ENCODE peak calls at places on chromosomes 7 and 10, in four cellular contexts. One of them, this sample, is unnamed.
A peak's percentile ranks its signal among the peaks of the same experiment; 100 is the strongest.

GRCh38 chr10:5589071-5589962 is 64.6 kb downstream of the CALML3 start:
- DNase-seq in AG04450: no peak
- DNase-seq in cardiac fibroblast: no peak
- DNase-seq in A549: no peak
- DNase-seq in this sample: no peak

GRCh38 chr10:101812606-101813005 is 5.6 kb downstream of the OGA start:
- DNase-seq in AG04450: no peak
- DNase-seq in cardiac fibroblast: no peak
- DNase-seq in A549: no peak
- DNase-seq in this sample: no peak

GRCh38 chr7:112411186-112411795 is 39.0 kb upstream of the IFRD1 start:
- DNase-seq in AG04450: no peak
- DNase-seq in cardiac fibroblast: peak; percentile 66
- DNase-seq in A549: peak; percentile 51
- DNase-seq in this sample: no peak

GRCh38 chr7:70380315-70381027 is 751.5 kb upstream of the GALNT17 start:
- DNase-seq in AG04450: no peak
- DNase-seq in cardiac fibroblast: no peak
- DNase-seq in A549: no peak
- DNase-seq in this sample: no peak

GRCh38 chr7:81871606-81872265 is 101.9 kb upstream of the HGF start:
- DNase-seq in AG04450: no peak
- DNase-seq in cardiac fibroblast: no peak
- DNase-seq in A549: no peak
- DNase-seq in this sample: no peak

GRCh38 chr10:102455893-102456471 is 4.6 kb upstream of the C10orf95 start:
- DNase-seq in AG04450: peak; percentile 59
- DNase-seq in cardiac fibroblast: peak; percentile 89
- DNase-seq in A549: peak; percentile 63
- DNase-seq in this sample: no peak

GRCh38 chr10:27197980-27198645 is 42.5 kb downstream of the ACBD5 start:
- DNase-seq in AG04450: no peak
- DNase-seq in cardiac fibroblast: no peak
- DNase-seq in A549: no peak
- DNase-seq in this sample: no peak

GRCh38 chr10:58773351-58773750 is 260.7 kb downstream of the BICC1 start:
- DNase-seq in AG04450: no peak
- DNase-seq in cardiac fibroblast: no peak
- DNase-seq in A549: no peak
- DNase-seq in this sample: no peak

GRCh38 chr7:87058739-87059524 is 522 bp downstream of the ELAPOR2 start:
- DNase-seq in AG04450: no peak
- DNase-seq in cardiac fibroblast: no peak
- DNase-seq in A549: no peak
- DNase-seq in this sample: no peak

GRCh38 chr7:88377421-88377820 is 70.7 kb upstream of the STEAP4 start:
- DNase-seq in AG04450: no peak
- DNase-seq in cardiac fibroblast: no peak
- DNase-seq in A549: no peak
- DNase-seq in this sample: peak; percentile 76

GRCh38 chr7:155363852-155364600 is 66.3 kb downstream of the INSIG1 start:
- DNase-seq in AG04450: no peak
- DNase-seq in cardiac fibroblast: no peak
- DNase-seq in A549: no peak
- DNase-seq in this sample: no peak

GRCh38 chr10:44948713-44949112 is 10.9 kb upstream of the RASSF4 start:
- DNase-seq in AG04450: no peak
- DNase-seq in cardiac fibroblast: no peak
- DNase-seq in A549: no peak
- DNase-seq in this sample: no peak

GRCh38 chr7:22052221-22052639 is 106.5 kb upstream of the CDCA7L start:
- DNase-seq in AG04450: no peak
- DNase-seq in cardiac fibroblast: no peak
- DNase-seq in A549: no peak
- DNase-seq in this sample: no peak

GRCh38 chr7:21059069-21059468 is 272.4 kb upstream of the SP8 start:
- DNase-seq in AG04450: no peak
- DNase-seq in cardiac fibroblast: no peak
- DNase-seq in A549: peak; percentile 10
- DNase-seq in this sample: no peak

GRCh38 chr10:75542902-75543301 is 111.5 kb downstream of the LRMDA start:
- DNase-seq in AG04450: no peak
- DNase-seq in cardiac fibroblast: peak; percentile 28
- DNase-seq in A549: no peak
- DNase-seq in this sample: no peak

GRCh38 chr7:127807340-127807739 is 155.3 kb downstream of the SND1 start:
- DNase-seq in AG04450: no peak
- DNase-seq in cardiac fibroblast: no peak
- DNase-seq in A549: no peak
- DNase-seq in this sample: no peak

GRCh38 chr7:1555046-1555812 is 776 bp downstream of the TMEM184A start:
- DNase-seq in AG04450: peak; percentile 43
- DNase-seq in cardiac fibroblast: peak; percentile 85
- DNase-seq in A549: peak; percentile 94
- DNase-seq in this sample: no peak

GRCh38 chr7:130037703-130038102 is 13.5 kb downstream of the ZC3HC1 start:
- DNase-seq in AG04450: no peak
- DNase-seq in cardiac fibroblast: peak; percentile 32
- DNase-seq in A549: peak; percentile 24
- DNase-seq in this sample: no peak

GRCh38 chr7:151810434-151811232 is 66.3 kb downstream of the PRKAG2 start:
- DNase-seq in AG04450: no peak
- DNase-seq in cardiac fibroblast: no peak
- DNase-seq in A549: no peak
- DNase-seq in this sample: no peak

GRCh38 chr7:121499526-121500123 is 103.5 kb upstream of the FAM3C start:
- DNase-seq in AG04450: no peak
- DNase-seq in cardiac fibroblast: no peak
- DNase-seq in A549: no peak
- DNase-seq in this sample: no peak

GRCh38 chr10:93435621-93436385 is 46.3 kb downstream of the MYOF start:
- DNase-seq in AG04450: no peak
- DNase-seq in cardiac fibroblast: peak; percentile 90
- DNase-seq in A549: peak; percentile 77
- DNase-seq in this sample: no peak
- H3K4me3 ChIP-seq in AG04450: no peak overlapping the region
- H3K4me3 ChIP-seq in cardiac fibroblast: no peak overlapping the region
- H3K4me3 ChIP-seq in A549: peak overlapping the region; percentile 1
- H3K4me3 ChIP-seq in this sample: no peak overlapping the region

GRCh38 chr10:86941426-86941825 is 16.0 kb downstream of the MMRN2 start:
- DNase-seq in AG04450: no peak
- DNase-seq in cardiac fibroblast: no peak
- DNase-seq in A549: no peak
- DNase-seq in this sample: no peak
- TF ChIP-seq CTCF in AG04450: no peak
- TF ChIP-seq CTCF in cardiac fibroblast: no peak
- TF ChIP-seq CTCF in A549: no peak
- TF ChIP-seq CTCF in this sample: no peak

GRCh38 chr10:49610735-49611165 is 640 bp downstream of the SLC18A3 start:
- DNase-seq in AG04450: no peak
- DNase-seq in cardiac fibroblast: no peak
- DNase-seq in A549: no peak
- DNase-seq in this sample: no peak
- H3K4me3 ChIP-seq in AG04450: no peak overlapping the region
- H3K4me3 ChIP-seq in cardiac fibroblast: no peak overlapping the region
- H3K4me3 ChIP-seq in A549: no peak overlapping the region
- H3K4me3 ChIP-seq in this sample: no peak overlapping the region

GRCh38 chr7:449249-450019 is 70.2 kb downstream of the PDGFA start:
- DNase-seq in AG04450: no peak
- DNase-seq in cardiac fibroblast: no peak
- DNase-seq in A549: no peak
- DNase-seq in this sample: no peak
- TF ChIP-seq CTCF in AG04450: no peak
- TF ChIP-seq CTCF in cardiac fibroblast: no peak
- TF ChIP-seq CTCF in A549: no peak
- TF ChIP-seq CTCF in this sample: no peak

GRCh38 chr10:123891147-123892011 is at the start of gene CPXM2:
- DNase-seq in AG04450: no peak
- DNase-seq in cardiac fibroblast: no peak
- DNase-seq in A549: no peak
- DNase-seq in this sample: no peak
- H3K4me3 ChIP-seq in AG04450: no peak within 1 kb of the TSS
- H3K4me3 ChIP-seq in cardiac fibroblast: peak within 1 kb of the TSS; percentile 3
- H3K4me3 ChIP-seq in A549: no peak within 1 kb of the TSS
- H3K4me3 ChIP-seq in this sample: no peak within 1 kb of the TSS